ENCODE peak calls at places on chromosomes 5 and 9, in eight cellular contexts. H is fibroblast of lung; Q is A673; R is psoas muscle; S is effector memory CD4-positive, alpha-beta T cell; G is heart left ventricle; M is transverse colon; X is CD4-positive, CD25-positive, alpha-beta regulatory T cell. V is an unnamed sample. For H3K9me3, the result is how much of the 10 kb centered on the place peaks cover.

GRCh38 chr9:16119861-16120641 is 567.2 kb downstream of the CCDC171 start:
- DNase-seq in H (peak), Q (no peak), R (no peak), S (no peak), G (no peak), M (no peak), X (no peak), V (no peak)

GRCh38 chr9:133771486-133772482 is 33.6 kb upstream of the SARDH start:
- DNase-seq in H (no peak), Q (no peak), R (peak), S (no peak), G (peak), M (peak), X (no peak), V (peak)

GRCh38 chr9:97284798-97285197 is 22.7 kb upstream of the CCDC180 start:
- DNase-seq in H (no peak), Q (no peak), R (no peak), S (no peak), G (no peak), M (no peak), X (no peak), V (no peak)

GRCh38 chr9:4507306-4507705 is 17.0 kb downstream of the SLC1A1 start:
- DNase-seq in H (peak), Q (no peak), R (no peak), S (no peak), G (no peak), M (no peak), X (no peak), V (no peak)

GRCh38 chr5:169091396-169091980 is 209.5 kb downstream of the SLIT3 start:
- DNase-seq in H (no peak), Q (no peak), R (no peak), S (no peak), G (no peak), M (no peak), X (no peak), V (no peak)

GRCh38 chr5:149503006-149503405 is 48.2 kb downstream of the CSNK1A1 start:
- DNase-seq in H (no peak), Q (no peak), R (no peak), S (no peak), G (no peak), M (no peak), X (no peak), V (no peak)

GRCh38 chr5:169173372-169173771 is 127.6 kb downstream of the SLIT3 start:
- DNase-seq in H (peak), Q (no peak), R (no peak), S (no peak), G (no peak), M (no peak), X (no peak), V (no peak)

GRCh38 chr9:124040935-124041816 is 29.6 kb downstream of the LHX2 start:
- DNase-seq in H (no peak), Q (no peak), R (peak), S (no peak), G (peak), M (peak), X (no peak), V (no peak)

GRCh38 chr9:706606-707451 is 134.7 kb upstream of the DMRT1 start:
- DNase-seq in H (peak), Q (peak), R (peak), S (no peak), G (peak), M (peak), X (peak), V (no peak)

GRCh38 chr9:130144703-130145102 is 27.5 kb upstream of the NCS1 start:
- DNase-seq in H (no peak), Q (no peak), R (peak), S (no peak), G (peak), M (no peak), X (no peak), V (no peak)

GRCh38 chr5:151448038-151448985 is 909 bp downstream of the SLC36A1 start:
- DNase-seq in H (peak), Q (peak), R (no peak), S (no peak), G (no peak), M (peak), X (peak), V (no peak)

GRCh38 chr5:57232293-57233033 is 58.6 kb downstream of the GPBP1 start:
- DNase-seq in H (peak), Q (no peak), R (no peak), S (no peak), G (no peak), M (no peak), X (no peak), V (no peak)

GRCh38 chr9:125329978-125330377 is 68.4 kb downstream of the GAPVD1 start:
- DNase-seq in H (no peak), Q (no peak), R (no peak), S (no peak), G (no peak), M (no peak), X (no peak), V (no peak)

GRCh38 chr5:156815988-156816599 is 34.0 kb upstream of the PPP1R2B start:
- DNase-seq in H (peak), Q (peak), R (no peak), S (no peak), G (peak), M (peak), X (peak), V (no peak)

GRCh38 chr5:57298295-57298984 is 124.6 kb downstream of the GPBP1 start:
- DNase-seq in H (peak), Q (peak), R (peak), S (peak), G (peak), M (peak), X (peak), V (peak)

GRCh38 chr9:20237686-20238085 is 384.6 kb downstream of the MLLT3 start:
- DNase-seq in H (no peak), Q (no peak), R (no peak), S (no peak), G (no peak), M (no peak), X (no peak), V (no peak)
- H3K9me3 ChIP-seq in H (under half), Q (under half), R (under half), S (under half), G (under half), M (under half), X (under half), V (under half)

DNA sequence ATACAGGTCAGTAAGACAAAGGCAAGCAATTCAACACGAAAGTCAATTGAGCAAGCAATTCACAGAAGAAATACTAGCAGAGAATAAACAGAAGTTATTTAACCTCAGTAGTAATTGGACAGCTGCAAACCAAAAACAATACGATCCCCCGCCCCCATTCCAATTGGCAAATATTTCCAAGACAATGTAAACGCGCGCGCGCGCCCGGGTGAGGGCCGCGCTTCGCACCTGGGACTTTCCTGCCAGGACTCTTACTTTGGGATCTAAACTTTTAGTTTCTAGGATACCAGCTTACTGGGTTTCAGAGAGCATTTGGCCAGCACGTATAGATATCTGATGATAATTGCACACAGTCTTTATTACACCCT is 8.5 kb downstream of the RUFY1 start:
- DNase-seq in H (peak), Q (peak), R (no peak), S (no peak), G (no peak), M (peak), X (peak), V (no peak)
- H3K9me3 ChIP-seq in H (under half), Q (under half), R (under half), S (under half), G (under half), M (under half), X (under half), V (under half)

DNA sequence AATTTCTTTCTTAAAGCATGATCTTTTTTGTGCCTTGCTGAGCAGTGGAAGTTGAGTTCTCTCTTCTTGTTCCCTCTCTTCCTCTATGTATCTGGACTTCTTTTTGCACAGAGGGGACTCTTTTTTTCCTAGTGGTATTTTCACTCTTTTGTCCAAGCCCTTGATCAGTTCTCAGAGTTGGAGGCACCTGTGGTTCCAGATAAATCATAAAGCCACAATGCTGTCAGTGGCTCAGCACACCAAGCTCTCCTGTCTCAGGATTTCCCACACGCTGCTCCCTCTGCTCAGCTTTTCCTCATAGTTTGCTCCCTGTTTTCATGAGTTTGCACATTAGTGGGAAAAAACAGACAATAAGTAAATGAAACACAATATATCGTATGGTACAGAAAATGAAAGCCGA is 110.3 kb upstream of the ZNF608 start:
- DNase-seq in H (peak), Q (no peak), R (no peak), S (no peak), G (no peak), M (no peak), X (no peak), V (no peak)
- H3K9me3 ChIP-seq in H (under half), Q (under half), R (under half), S (under half), G (under half), M (under half), X (under half), V (under half)

GRCh38 chr5:97452646-97453045 is 269.6 kb upstream of the RIOK2 start:
- DNase-seq in H (no peak), Q (no peak), R (no peak), S (no peak), G (no peak), M (no peak), X (no peak), V (no peak)
- H3K9me3 ChIP-seq in H (under half), Q (under half), R (under half), S (under half), G (under half), M (under half), X (under half), V (under half)

DNA sequence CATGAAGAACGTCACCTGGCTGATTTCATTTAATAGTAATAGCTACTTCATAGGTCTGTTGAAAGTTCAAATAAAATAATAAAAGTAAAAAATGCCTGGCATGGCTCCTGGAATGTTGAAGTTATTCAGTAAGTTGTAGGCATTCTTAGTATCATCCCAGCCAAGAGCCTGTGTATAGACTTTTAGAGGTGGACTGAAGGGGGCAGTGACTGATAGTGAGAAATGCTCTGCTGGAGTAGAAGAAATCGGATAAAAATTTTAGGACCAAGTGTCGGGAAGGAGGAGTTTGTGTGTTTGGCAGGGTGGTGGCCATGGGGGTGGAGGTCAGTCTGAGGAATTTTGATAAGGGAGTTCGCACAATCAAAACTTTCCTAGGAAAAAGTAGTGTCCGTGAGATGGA is 3.6 kb downstream of the ZFP2 start:
- DNase-seq in H (no peak), Q (no peak), R (no peak), S (no peak), G (no peak), M (no peak), X (no peak), V (no peak)
- H3K9me3 ChIP-seq in H (under half), Q (under half), R (under half), S (under half), G (under half), M (under half), X (under half), V (under half)

DNA sequence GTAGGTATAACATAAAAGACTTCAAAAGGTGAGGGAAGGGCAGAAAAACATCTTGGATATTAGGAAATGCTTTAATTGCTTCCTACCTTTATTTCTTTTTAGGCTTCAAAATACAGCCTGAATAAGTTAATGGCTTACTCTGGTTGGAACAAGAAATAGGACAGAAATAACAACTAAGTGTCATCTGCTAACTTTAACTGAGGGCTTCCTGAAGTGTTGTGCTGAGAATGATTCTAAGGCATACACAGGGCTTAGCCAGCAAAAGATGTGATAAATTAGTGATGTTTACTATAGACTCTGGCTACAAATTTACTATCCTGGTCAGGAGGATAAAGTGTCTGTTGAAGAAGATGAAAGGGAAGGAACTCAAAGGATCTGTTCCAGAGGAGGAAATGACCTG is 34.2 kb downstream of the ABHD17B start:
- DNase-seq in H (no peak), Q (no peak), R (no peak), S (no peak), G (no peak), M (no peak), X (no peak), V (no peak)
- H3K9me3 ChIP-seq in H (under half), Q (under half), R (under half), S (under half), G (under half), M (under half), X (under half), V (under half)

GRCh38 chr5:174134545-174134944 is 89.0 kb downstream of the NSG2 start:
- DNase-seq in H (no peak), Q (no peak), R (no peak), S (no peak), G (no peak), M (no peak), X (no peak), V (no peak)
- H3K9me3 ChIP-seq in H (under half), Q (under half), R (under half), S (under half), G (under half), M (under half), X (under half), V (under half)

GRCh38 chr5:80082731-80083114 is 47.6 kb downstream of the THBS4 start:
- DNase-seq in H (peak), Q (peak), R (peak), S (peak), G (peak), M (peak), X (peak), V (peak)

GRCh38 chr5:80078921-80079320 is 43.8 kb downstream of the THBS4 start:
- DNase-seq in H (no peak), Q (no peak), R (no peak), S (no peak), G (no peak), M (no peak), X (no peak), V (no peak)

GRCh38 chr5:80082221-80082620 is 47.1 kb downstream of the THBS4 start:
- DNase-seq in H (no peak), Q (no peak), R (no peak), S (no peak), G (no peak), M (no peak), X (no peak), V (no peak)

GRCh38 chr5:80077317-80077716 is 42.2 kb downstream of the THBS4 start:
- DNase-seq in H (no peak), Q (no peak), R (no peak), S (no peak), G (no peak), M (no peak), X (no peak), V (no peak)

GRCh38 chr5:80083115-80083890 is 48.2 kb downstream of the THBS4 start:
- DNase-seq in H (peak), Q (peak), R (no peak), S (no peak), G (no peak), M (no peak), X (peak), V (no peak)
- H3K9me3 ChIP-seq in H (under half), Q (under half), R (under half), S (under half), G (under half), M (under half), X (under half), V (under half)

GRCh38 chr9:71514344-71514975 is 253.9 kb downstream of the CEMIP2 start:
- DNase-seq in H (no peak), Q (no peak), R (no peak), S (no peak), G (no peak), M (no peak), X (no peak), V (no peak)

GRCh38 chr9:71521132-71521531 is 247.2 kb downstream of the CEMIP2 start:
- DNase-seq in H (no peak), Q (no peak), R (no peak), S (no peak), G (no peak), M (no peak), X (no peak), V (no peak)

GRCh38 chr9:71515103-71515502 is 253.2 kb downstream of the CEMIP2 start:
- DNase-seq in H (no peak), Q (no peak), R (no peak), S (no peak), G (no peak), M (no peak), X (no peak), V (no peak)

GRCh38 chr9:71518045-71518888 is 250.0 kb downstream of the CEMIP2 start:
- DNase-seq in H (no peak), Q (peak), R (no peak), S (no peak), G (no peak), M (no peak), X (no peak), V (no peak)

GRCh38 chr9:71519098-71519497 is 249.2 kb downstream of the CEMIP2 start:
- DNase-seq in H (no peak), Q (no peak), R (no peak), S (no peak), G (no peak), M (no peak), X (no peak), V (no peak)
- H3K9me3 ChIP-seq in H (under half), Q (under half), R (under half), S (under half), G (under half), M (under half), X (under half), V (under half)

GRCh38 chr5:178711572-178711971 is 18.9 kb downstream of the ZNF354A start:
- DNase-seq in H (no peak), Q (no peak), R (no peak), S (no peak), G (no peak), M (no peak), X (no peak), V (no peak)
- H3K9me3 ChIP-seq in H (under half), Q (half or more), R (half or more), S (half or more), G (under half), M (half or more), X (half or more), V (under half)

V was measured in T-helper 17 cell.